ENCODE peak calls at places on chromosomes 3 and 15, in nine cellular contexts. W is mesendoderm; Q is psoas muscle; A is mammary epithelial cell; X is hepatocyte; I is brain microvascular endothelial cell; R is effector memory CD4-positive, alpha-beta T cell; E is CD8-positive, alpha-beta memory T cell; S is thoracic aorta. K is an unnamed sample.

GRCh38 chr3:38618343-38618742 is 31.1 kb downstream of the SCN5A start:
- DNase-seq in W (no peak), R (no peak), Q (no peak), S (no peak), E (no peak), I (no peak), A (no peak), X (no peak), K (no peak)

GRCh38 chr3:62186967-62187366 is 186.4 kb downstream of the FEZF2 start:
- DNase-seq in R (no peak), A (no peak), Q (no peak), X (peak; percentile 13), W (peak; percentile 64), E (no peak), S (no peak), I (no peak), K (no peak)

GRCh38 chr3:105496343-105496742 is 129.6 kb downstream of the ALCAM start:
- DNase-seq in A (no peak), X (no peak), S (no peak), E (no peak), I (no peak), R (no peak), Q (no peak), W (peak; percentile 5), K (no peak)

GRCh38 chr3:66378256-66378655 is 122.6 kb downstream of the LRIG1 start:
- DNase-seq in A (no peak), R (no peak), I (no peak), E (no peak), S (no peak), W (peak; percentile 57), X (no peak), Q (no peak), K (no peak)

GRCh38 chr3:155572085-155572484 is 172.8 kb downstream of the PLCH1 start:
- DNase-seq in X (peak; percentile 12), Q (no peak), A (no peak), I (no peak), E (no peak), S (no peak), R (no peak), W (no peak), K (no peak)

GRCh38 chr3:15578272-15578671 is 23.1 kb downstream of the HACL1 start:
- DNase-seq in S (no peak), I (no peak), X (no peak), E (no peak), R (no peak), A (no peak), Q (no peak), W (no peak), K (no peak)

GRCh38 chr3:26070854-26071253 is 281.0 kb downstream of the OXSM start:
- DNase-seq in E (no peak), Q (no peak), I (no peak), S (no peak), R (no peak), W (no peak), X (no peak), A (no peak), K (no peak)

GRCh38 chr15:72592676-72593075 is 61.8 kb upstream of the GOLGA6B start:
- DNase-seq in X (no peak), E (no peak), I (no peak), S (no peak), Q (no peak), W (no peak), R (no peak), A (no peak), K (no peak)

GRCh38 chr3:73786346-73786807 is 161.6 kb upstream of the PDZRN3 start:
- DNase-seq in X (peak; percentile 35), S (peak; percentile 63), Q (peak; percentile 55), I (peak; percentile 97), W (no peak), A (peak; percentile 97), R (no peak), E (no peak), K (peak; percentile 73)

GRCh38 chr3:194672876-194673275 is 885 bp upstream of the LSG1 start:
- DNase-seq in W (no peak), X (no peak), Q (no peak), A (no peak), I (no peak), R (no peak), E (no peak), S (no peak), K (no peak)

GRCh38 chr3:150434263-150434662 is 26.2 kb downstream of the TSC22D2 start:
- DNase-seq in R (no peak), X (no peak), I (no peak), E (no peak), S (no peak), A (no peak), W (no peak), Q (no peak), K (no peak)

GRCh38 chr3:110101361-110101760 is 764.0 kb upstream of the DPPA4 start:
- DNase-seq in S (no peak), X (no peak), R (no peak), E (no peak), I (no peak), Q (no peak), W (no peak), A (no peak), K (no peak)

GRCh38 chr3:173396191-173397041 is 1.1 kb upstream of the NLGN1 start:
- DNase-seq in I (no peak), X (peak; percentile 16), E (no peak), R (no peak), A (no peak), W (peak; percentile 62), S (no peak), Q (no peak), K (no peak)
- H3K4me3 ChIP-seq in I (peak overlapping the region; percentile 68), X (peak overlapping the region; percentile 76), E (no peak overlapping the region), R (no peak overlapping the region), A (peak overlapping the region; percentile 56), W (peak overlapping the region; percentile 45), S (peak overlapping the region; percentile 72), Q (peak overlapping the region; percentile 73), K (peak overlapping the region; percentile 69)

DNA sequence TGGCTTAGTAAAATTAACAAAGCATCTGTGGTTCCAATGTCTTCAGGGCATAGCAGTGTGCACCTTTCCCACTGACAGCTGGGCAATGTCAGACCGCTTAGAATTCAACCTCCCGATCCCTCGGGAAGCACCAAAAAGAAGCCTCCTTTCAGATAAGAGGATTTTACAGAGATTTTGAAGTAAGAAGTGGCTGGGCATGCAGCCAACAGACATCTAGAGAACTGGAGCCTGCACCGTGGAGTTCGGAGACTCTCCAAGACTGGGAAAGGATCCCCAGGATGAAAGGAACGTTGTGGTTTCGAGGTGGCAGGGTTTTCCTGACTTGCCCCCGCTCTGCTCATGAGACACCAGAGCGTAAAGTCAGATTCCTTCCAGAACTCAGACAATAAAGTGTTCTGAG is 5.3 kb downstream of the FAM174B start:
- DNase-seq in I (peak; percentile 15), R (no peak), X (peak; percentile 49), W (no peak), A (no peak), E (no peak), S (no peak), Q (no peak), K (no peak)
- H3K27me3 ChIP-seq in I (peaks cover 3% of the 10 kb centered on the region), R (peaks cover 6% of the 10 kb centered on the region), X (no peaks in the 10 kb centered on the region), W (no peaks in the 10 kb centered on the region), A (peaks cover 7% of the 10 kb centered on the region), E (no peaks in the 10 kb centered on the region), S (no peaks in the 10 kb centered on the region), Q (peaks cover under 1% of the 10 kb centered on the region), K (no peaks in the 10 kb centered on the region)

GRCh38 chr3:126132751-126133511 is 47.5 kb downstream of the ALDH1L1 start:
- DNase-seq in I (peak; percentile 14), S (no peak), A (no peak), X (no peak), W (peak; percentile 53), R (no peak), E (peak; percentile 25), Q (peak; percentile 4), K (no peak)
- H3K27ac ChIP-seq in I (no peak overlapping the region), S (no peak overlapping the region), A (no peak overlapping the region), X (no peak overlapping the region), W (no peak overlapping the region), R (no peak overlapping the region), E (no peak overlapping the region), Q (no peak overlapping the region), K (no peak overlapping the region)

GRCh38 chr15:83435782-83436181 is 11.4 kb upstream of the SH3GL3 start:
- DNase-seq in A (no peak), Q (no peak), X (no peak), R (no peak), E (no peak), I (no peak), S (no peak), W (no peak), K (no peak)

GRCh38 chr15:83435202-83435601 is 11.9 kb upstream of the SH3GL3 start:
- DNase-seq in A (no peak), I (no peak), X (no peak), E (no peak), Q (no peak), W (no peak), S (no peak), R (no peak), K (no peak)

DNA sequence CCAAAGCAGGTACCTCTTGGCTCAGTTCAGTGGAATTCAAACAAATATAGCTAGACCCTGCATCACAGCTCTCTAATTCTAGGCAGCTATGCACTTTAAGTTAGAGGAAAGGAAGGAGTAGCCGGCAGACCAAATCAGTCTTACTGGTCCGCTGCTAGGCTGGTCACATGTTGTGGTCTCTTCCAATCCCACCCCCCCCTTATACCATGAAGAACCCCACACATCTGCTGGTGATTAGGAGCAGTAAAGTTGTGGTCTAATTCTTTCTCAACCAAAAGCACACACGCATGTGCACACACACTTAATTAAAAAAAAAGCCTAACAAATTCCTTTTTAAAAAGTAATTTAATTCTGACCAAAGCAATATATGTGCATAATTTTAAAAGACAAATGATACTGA is 16.7 kb upstream of the SH3GL3 start:
- DNase-seq in R (no peak), Q (no peak), I (no peak), X (no peak), W (no peak), S (no peak), E (no peak), A (no peak), K (no peak)
- H3K4me3 ChIP-seq in R (no peak overlapping the region), Q (no peak overlapping the region), I (no peak overlapping the region), X (no peak overlapping the region), W (no peak overlapping the region), S (no peak overlapping the region), E (no peak overlapping the region), A (no peak overlapping the region), K (no peak overlapping the region)

GRCh38 chr3:192365571-192365970 is 361.8 kb downstream of the FGF12 start:
- DNase-seq in A (no peak), E (no peak), R (no peak), W (no peak), S (no peak), Q (no peak), I (no peak), X (no peak), K (no peak)
- H3K27me3 ChIP-seq in A (no peaks in the 10 kb centered on the region), E (no peaks in the 10 kb centered on the region), R (no peaks in the 10 kb centered on the region), W (no peaks in the 10 kb centered on the region), S (no peaks in the 10 kb centered on the region), Q (no peaks in the 10 kb centered on the region), I (no peaks in the 10 kb centered on the region), X (no peaks in the 10 kb centered on the region), K (no peaks in the 10 kb centered on the region)

DNA sequence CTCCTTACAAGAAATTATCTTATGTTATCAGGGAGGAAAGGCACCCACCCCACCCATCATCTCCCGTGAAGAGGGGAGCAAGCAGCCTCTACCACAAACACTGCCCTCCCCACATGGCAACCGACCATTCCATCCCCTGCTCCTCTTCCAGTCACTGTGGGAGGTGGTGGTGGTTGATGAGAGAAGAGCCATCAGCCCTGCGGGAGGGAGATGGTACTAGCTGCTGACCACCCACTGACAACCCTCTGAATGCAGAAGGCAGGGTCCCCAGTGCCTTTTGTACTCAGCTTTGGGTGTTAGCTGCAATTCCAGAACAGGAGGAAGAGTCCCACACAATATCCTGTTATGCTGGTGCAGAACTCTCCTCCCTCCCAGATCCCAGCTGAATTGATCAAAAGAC is 15.4 kb upstream of the LOXL1 start:
- DNase-seq in A (no peak), S (no peak), R (no peak), X (no peak), I (no peak), Q (no peak), W (no peak), E (no peak), K (no peak)
- H3K27ac ChIP-seq in A (no peak overlapping the region), S (no peak overlapping the region), R (no peak overlapping the region), X (no peak overlapping the region), I (no peak overlapping the region), Q (no peak overlapping the region), W (no peak overlapping the region), E (no peak overlapping the region), K (no peak overlapping the region)

K was measured in AG04450.